ENCODE peak calls at places on chromosomes 16 and 17, in eight cellular contexts. M, E, V, J, N, K, H and W are unnamed samples. For H3K27me3, H3K36me3 and H3K4me1, the result is how much of the 10 kb centered on the place peaks cover.

GRCh38 chr17:57518587-57519118 is 226.4 kb downstream of the CCDC182 start:
- DNase-seq in V (no peak), N (peak), M (no peak), J (no peak), K (no peak), E (no peak), H (no peak), W (no peak)

GRCh38 chr16:70410736-70411135 is 28.2 kb downstream of the ST3GAL2 start:
- DNase-seq in J (no peak), V (no peak), N (no peak), H (no peak), M (no peak), K (no peak), E (no peak), W (no peak)

GRCh38 chr16:70809392-70810060 is 8.6 kb upstream of the VAC14 start:
- DNase-seq in M (peak), H (no peak), K (no peak), V (no peak), N (no peak), J (no peak), E (no peak), W (no peak)

GRCh38 chr17:21532763-21533385 is 156.7 kb downstream of the KCNJ12 start:
- DNase-seq in K (no peak), E (no peak), M (no peak), J (no peak), V (no peak), N (no peak), H (no peak), W (no peak)

GRCh38 chr17:64617125-64617780 is 44.9 kb downstream of the SMURF2 start:
- DNase-seq in M (no peak), V (no peak), J (no peak), E (no peak), N (no peak), K (no peak), H (no peak), W (no peak)

GRCh38 chr17:66123163-66123562 is 68.8 kb downstream of the CEP112 start:
- DNase-seq in N (no peak), V (no peak), H (peak), K (no peak), M (peak), J (peak), E (peak), W (no peak)

GRCh38 chr17:65061621-65062020 is 5.1 kb upstream of the GNA13 start:
- DNase-seq in M (no peak), K (no peak), J (peak), N (no peak), H (no peak), E (no peak), V (no peak), W (no peak)

GRCh38 chr16:54099627-54100026 is 187.0 kb downstream of the IRX3 start:
- DNase-seq in J (no peak), K (no peak), V (no peak), E (no peak), N (no peak), H (no peak), M (no peak), W (no peak)

GRCh38 chr17:40857535-40857934 is 9.5 kb downstream of the KRT12 start:
- DNase-seq in H (no peak), M (no peak), J (no peak), N (peak), E (peak), V (no peak), K (no peak), W (no peak)

GRCh38 chr17:33732116-33732515 is 439.0 kb upstream of the ASIC2 start:
- DNase-seq in V (no peak), N (no peak), H (no peak), E (peak), K (no peak), J (peak), M (no peak), W (no peak)

GRCh38 chr16:70688266-70688742 is 2.5 kb upstream of the MTSS2 start:
- DNase-seq in M (no peak), H (no peak), E (peak), K (peak), N (peak), J (peak), V (peak), W (no peak)

GRCh38 chr16:29315916-29316517 is 90.5 kb downstream of the NPIPB11 start:
- DNase-seq in H (no peak), N (no peak), V (no peak), K (no peak), E (no peak), J (peak), M (no peak), W (no peak)

GRCh38 chr16:82763371-82763770 is 136.6 kb downstream of the CDH13 start:
- DNase-seq in H (no peak), E (no peak), N (no peak), V (no peak), K (no peak), J (no peak), M (no peak), W (no peak)

GRCh38 chr16:10525214-10525825 is 55.1 kb downstream of the EMP2 start:
- DNase-seq in N (no peak), J (no peak), K (no peak), H (no peak), E (no peak), M (no peak), V (no peak), W (no peak)

GRCh38 chr16:19785512-19786130 is 67.5 kb downstream of the IQCK start:
- DNase-seq in J (no peak), N (no peak), H (no peak), V (no peak), E (no peak), K (no peak), M (no peak), W (peak)

GRCh38 chr17:71921726-71922320 is 199.0 kb upstream of the SOX9 start:
- DNase-seq in K (no peak), N (no peak), M (peak), J (no peak), E (no peak), V (no peak), H (no peak), W (no peak)

GRCh38 chr16:87017388-87018012 is 299.7 kb downstream of the C16orf95 start:
- DNase-seq in K (no peak), M (peak), J (peak), E (peak), N (no peak), H (peak), V (no peak), W (no peak)

GRCh38 chr16:46573008-46573833 is 48.0 kb downstream of the SHCBP1 start:
- DNase-seq in E (peak), N (no peak), H (no peak), K (no peak), J (no peak), M (peak), V (no peak), W (no peak)

GRCh38 chr17:50904522-50905459 is 38.6 kb upstream of the TOB1 start:
- DNase-seq in H (no peak), M (no peak), J (no peak), E (peak), N (peak), V (peak), K (peak), W (no peak)

GRCh38 chr16:47774661-47775060 is 313.5 kb downstream of the PHKB start:
- DNase-seq in K (peak), E (peak), J (peak), M (peak), H (no peak), V (no peak), N (no peak), W (peak)

GRCh38 chr17:36188891-36189306 is 7.7 kb downstream of the CCL3L1 start:
- DNase-seq in M (no peak), N (no peak), K (peak), J (no peak), E (peak), H (no peak), V (no peak), W (no peak)

GRCh38 chr16:75695708-75696107 is 5.6 kb downstream of the DUXB start:
- DNase-seq in E (no peak), N (no peak), J (peak), M (no peak), V (no peak), K (no peak), H (peak), W (no peak)

GRCh38 chr16:68072038-68072695 is 13.0 kb upstream of the NFATC3 start:
- DNase-seq in H (no peak), M (peak), J (no peak), N (no peak), E (no peak), K (peak), V (peak), W (no peak)

GRCh38 chr16:26569793-26570192 is 496.9 kb upstream of the C16orf82 start:
- DNase-seq in N (no peak), K (no peak), V (no peak), M (no peak), H (no peak), J (peak), E (no peak), W (no peak)

GRCh38 chr16:1028056-1028455 is 44.5 kb upstream of the SSTR5 start:
- DNase-seq in V (no peak), N (no peak), E (no peak), M (no peak), J (no peak), H (no peak), K (no peak), W (no peak)

GRCh38 chr17:41588126-41588810 is 1.6 kb upstream of the KRT14 start:
- DNase-seq in H (no peak), K (no peak), M (peak), V (no peak), E (no peak), J (no peak), N (no peak), W (no peak)

GRCh38 chr16:79592150-79592549 is 8.4 kb downstream of the MAF start:
- DNase-seq in N (no peak), J (no peak), K (no peak), M (no peak), V (no peak), H (no peak), E (no peak), W (no peak)

GRCh38 chr17:65370669-65371126 is 190.8 kb downstream of the AXIN2 start:
- DNase-seq in H (no peak), N (no peak), K (peak), E (no peak), M (no peak), J (peak), V (no peak), W (no peak)

GRCh38 chr16:1532081-1532760 is 1.2 kb upstream of the TMEM204 start:
- DNase-seq in E (no peak), K (peak), N (peak), J (no peak), M (no peak), H (no peak), V (peak), W (no peak)

GRCh38 chr17:28008526-28008925 is 34.0 kb upstream of the NLK start:
- DNase-seq in V (no peak), M (peak), H (peak), E (peak), K (peak), N (peak), J (peak), W (peak)

GRCh38 chr16:49274936-49275730 is 6.5 kb downstream of the CBLN1 start:
- DNase-seq in N (no peak), J (peak), M (no peak), V (no peak), K (no peak), H (no peak), E (no peak), W (no peak)
- H3K27me3 ChIP-seq in N (half or more), J (half or more), M (half or more), V (under half), K (half or more), H (under half), E (half or more), W (under half)

DNA sequence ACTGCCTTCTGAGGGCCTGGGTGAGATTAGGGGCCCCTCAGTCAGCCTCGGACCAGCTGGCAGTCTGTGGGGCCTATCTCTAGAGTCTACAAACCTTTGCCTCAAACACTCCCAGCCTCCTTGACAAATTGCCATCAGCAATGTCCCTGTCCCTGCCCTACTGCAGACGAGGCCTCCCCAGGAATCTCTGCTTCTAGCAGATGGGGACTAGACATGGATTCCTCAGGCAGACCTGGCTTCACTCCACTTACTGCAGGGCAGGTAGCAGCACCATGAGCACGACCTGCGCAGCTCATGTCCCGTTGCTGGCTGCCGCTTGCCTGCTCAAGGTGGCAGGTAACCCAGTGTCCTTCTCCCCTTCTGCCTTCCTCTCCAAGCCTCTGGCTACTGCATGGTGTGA is 49.1 kb downstream of the PLD6 start:
- DNase-seq in J (no peak), M (no peak), N (no peak), E (no peak), K (no peak), H (no peak), V (no peak), W (no peak)
- H3K36me3 ChIP-seq in J (under half), M (under half), N (half or more), E (under half), K (half or more), H (under half), V (under half), W (half or more)

GRCh38 chr16:85274924-85275323 is 162.7 kb upstream of the CIBAR2 start:
- DNase-seq in E (no peak), V (no peak), K (no peak), M (no peak), N (no peak), H (no peak), J (no peak), W (no peak)
- H3K4me1 ChIP-seq in E (under half), V (under half), K (under half), M (under half), N (under half), H (under half), J (under half), W (under half)

DNA sequence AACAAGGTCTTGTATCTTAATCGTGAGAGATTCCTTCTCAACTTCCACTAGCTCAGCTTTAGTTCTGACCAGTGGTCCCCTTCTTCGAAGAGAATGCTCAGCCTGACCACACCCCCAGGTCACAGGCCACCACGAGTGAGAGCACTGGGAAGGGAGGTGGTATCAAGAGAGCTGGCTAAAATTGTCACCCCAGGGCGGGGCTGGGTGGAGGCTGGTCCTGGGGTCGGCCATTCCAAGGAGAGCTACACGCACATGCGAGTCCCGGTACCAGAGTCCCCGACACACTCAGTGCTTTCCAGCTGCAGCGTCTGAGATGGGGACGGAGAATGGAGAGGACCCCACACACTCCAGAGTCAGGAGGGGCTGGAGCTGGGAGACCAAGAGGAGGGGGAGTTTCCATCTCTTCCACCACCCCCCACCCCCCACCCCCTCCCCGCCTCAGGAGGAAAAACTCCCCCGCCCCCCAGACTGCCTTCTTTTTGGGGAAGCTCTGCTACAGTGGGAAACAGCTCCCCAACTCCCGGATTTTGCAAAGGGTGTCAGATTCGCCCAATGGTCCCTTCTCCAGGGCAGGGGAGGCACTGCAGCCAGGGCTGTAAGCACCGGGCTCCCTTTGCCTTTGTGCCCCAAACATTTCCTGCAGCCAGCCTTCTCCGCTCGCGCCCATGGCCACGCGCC is 1.6 kb downstream of the C1QL1 start:
- DNase-seq in J (peak), N (no peak), V (no peak), M (no peak), H (no peak), E (no peak), K (no peak), W (no peak)
- H3K27me3 ChIP-seq in J (half or more), N (half or more), V (under half), M (under half), H (under half), E (under half), K (half or more), W (under half)

GRCh38 chr16:25372716-25373115 is 115.1 kb upstream of the ZKSCAN2 start:
- DNase-seq in J (peak), H (no peak), M (no peak), V (no peak), N (no peak), K (no peak), E (no peak), W (no peak)
- H3K36me3 ChIP-seq in J (under half), H (under half), M (under half), V (under half), N (under half), K (under half), E (under half), W (under half)

GRCh38 chr17:78122991-78123249 is 5.6 kb downstream of the TMC6 start:
- DNase-seq in N (no peak), J (no peak), V (no peak), E (no peak), H (no peak), K (no peak), M (no peak), W (no peak)
- H3K4me1 ChIP-seq in N (half or more), J (under half), V (under half), E (under half), H (under half), K (under half), M (under half), W (under half)

GRCh38 chr17:46977750-46978488 is 1.1 kb downstream of the RPRML start:
- DNase-seq in N (no peak), V (no peak), H (no peak), J (no peak), K (no peak), M (no peak), E (no peak), W (no peak)

GRCh38 chr17:46976626-46977270 is 2.3 kb downstream of the RPRML start:
- DNase-seq in V (no peak), H (no peak), N (no peak), E (no peak), J (peak), K (no peak), M (no peak), W (no peak)

GRCh38 chr17:46979023-46979870 is at the start of gene RPRML:
- DNase-seq in V (no peak), K (peak), M (peak), E (peak), N (peak), J (peak), H (no peak), W (peak)

GRCh38 chr17:46978489-46979022 is 497 bp downstream of the RPRML start:
- DNase-seq in H (no peak), E (peak), K (no peak), M (no peak), V (no peak), J (peak), N (no peak), W (peak)

GRCh38 chr17:46977348-46977747 is 1.7 kb downstream of the RPRML start:
- DNase-seq in V (no peak), H (no peak), J (peak), N (no peak), K (peak), E (peak), M (peak), W (peak)
- H3K27me3 ChIP-seq in V (under half), H (under half), J (under half), N (half or more), K (half or more), E (half or more), M (under half), W (under half)

DNA sequence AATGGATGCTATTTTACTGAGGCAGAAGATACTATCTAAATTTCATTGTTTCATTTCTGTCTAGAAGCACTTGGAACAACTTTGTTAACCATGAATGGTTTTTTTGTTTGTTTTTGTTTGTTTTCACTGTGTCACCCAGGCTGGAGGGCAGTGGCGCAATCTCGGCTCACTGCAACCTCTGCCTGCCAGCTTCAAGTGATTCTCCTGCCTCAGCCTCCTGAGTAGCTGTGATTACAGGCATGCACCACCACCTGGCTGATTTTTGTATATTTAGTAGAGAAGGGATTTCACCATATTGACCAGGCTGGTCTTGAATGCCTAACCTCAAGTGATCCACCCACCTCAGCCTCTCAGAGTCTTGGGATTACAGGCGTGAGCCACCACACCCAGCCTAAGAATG is 40.5 kb downstream of the ABHD15 start:
- DNase-seq in N (no peak), V (no peak), H (no peak), M (no peak), K (no peak), J (no peak), E (peak), W (no peak)
- H3K36me3 ChIP-seq in N (half or more), V (under half), H (under half), M (under half), K (half or more), J (under half), E (half or more), W (under half)